ENCODE peak calls at places on chromosomes 3 and 15, in nine cellular contexts. T is IMR-90, U is WTC11, L is fibroblast of pulmonary artery, H is mucosa of descending colon, D is glutamatergic neuron, F is lower leg skin, C is GM12865, N is SK-N-SH. P is an unnamed sample.

GRCh38 chr3:53724566-53724965 is 121.7 kb downstream of the CHDH start:
- DNase-seq in U (no peak), C (no peak), H (no peak), L (no peak), F (no peak), D (no peak), N (no peak), T (no peak), P (no peak)

GRCh38 chr3:114879059-114880031 is 267.7 kb downstream of the ZBTB20 start:
- DNase-seq in U (no peak), N (no peak), H (no peak), T (peak), D (no peak), L (peak), C (peak), F (no peak), P (no peak)

GRCh38 chr3:42736531-42736930 is 33.9 kb upstream of the HHATL start:
- DNase-seq in D (no peak), C (no peak), N (no peak), L (no peak), U (no peak), F (peak), T (no peak), H (no peak), P (no peak)

GRCh38 chr3:33115024-33115768 is 1.4 kb downstream of the CRTAP start:
- DNase-seq in C (peak), N (no peak), H (peak), D (no peak), T (peak), U (no peak), F (peak), L (peak), P (no peak)

GRCh38 chr3:66957357-66957756 is 40.8 kb upstream of the KBTBD8 start:
- DNase-seq in C (no peak), T (no peak), F (no peak), U (no peak), D (no peak), L (no peak), H (no peak), N (no peak), P (no peak)

GRCh38 chr3:134627831-134628230 is 23.0 kb downstream of the KY start:
- DNase-seq in C (no peak), D (no peak), L (peak), T (peak), H (no peak), F (no peak), N (no peak), U (no peak), P (no peak)

GRCh38 chr3:192772495-192772894 is 45.2 kb upstream of the FGF12 start:
- DNase-seq in H (no peak), N (peak), T (peak), C (peak), L (peak), U (peak), F (no peak), D (peak), P (peak)

GRCh38 chr3:58526124-58526957 is 10.6 kb downstream of the ACOX2 start:
- DNase-seq in N (no peak), U (no peak), T (peak), D (no peak), F (peak), H (no peak), C (no peak), L (peak), P (no peak)

GRCh38 chr15:52164631-52165265 is 26.4 kb downstream of the GNB5 start:
- DNase-seq in C (no peak), F (no peak), H (no peak), T (peak), U (no peak), D (no peak), L (no peak), N (no peak), P (no peak)

GRCh38 chr3:72724070-72724469 is 124.2 kb downstream of the SHQ1 start:
- DNase-seq in D (no peak), H (no peak), N (no peak), U (no peak), C (no peak), F (no peak), T (no peak), L (no peak), P (no peak)

GRCh38 chr3:37223084-37223975 is 48.9 kb upstream of the LRRFIP2 start:
- DNase-seq in U (no peak), F (no peak), H (no peak), C (no peak), L (no peak), N (no peak), D (no peak), T (peak), P (no peak)

GRCh38 chr3:4908066-4908768 is 71.0 kb upstream of the BHLHE40 start:
- DNase-seq in C (peak), F (no peak), U (no peak), H (no peak), T (no peak), D (no peak), N (no peak), L (no peak), P (no peak)

GRCh38 chr3:143827425-143827824 is 20.8 kb downstream of the SLC9A9 start:
- DNase-seq in C (no peak), F (no peak), N (no peak), L (no peak), U (no peak), T (no peak), H (no peak), D (no peak), P (no peak)

GRCh38 chr3:46409735-46410489 is 2.9 kb downstream of the CCRL2 start:
- DNase-seq in U (no peak), D (no peak), H (no peak), F (no peak), L (no peak), C (no peak), N (no peak), T (no peak), P (no peak)

GRCh38 chr15:92968926-92969664 is 69.0 kb downstream of the CHD2 start:
- DNase-seq in D (no peak), F (no peak), T (no peak), N (no peak), U (no peak), H (no peak), C (no peak), L (no peak), P (no peak)

GRCh38 chr15:99412626-99413025 is 153.2 kb upstream of the MEF2A start:
- DNase-seq in L (no peak), U (no peak), D (no peak), F (no peak), C (no peak), N (no peak), H (no peak), T (no peak), P (no peak)

GRCh38 chr3:187025656-187026320 is 95.5 kb downstream of the ST6GAL1 start:
- DNase-seq in U (no peak), D (no peak), F (no peak), L (no peak), C (peak), T (no peak), N (peak), H (no peak), P (no peak)

GRCh38 chr3:176479291-176479690 is 718.0 kb downstream of the TBL1XR1 start:
- DNase-seq in U (no peak), C (no peak), L (no peak), D (no peak), T (no peak), H (no peak), N (no peak), F (no peak), P (no peak)

GRCh38 chr15:63605816-63606215 is 8.6 kb downstream of the FBXL22 start:
- DNase-seq in T (no peak), H (no peak), N (no peak), F (no peak), D (no peak), L (no peak), C (peak), U (no peak), P (no peak)

GRCh38 chr3:45779746-45780735 is 16.3 kb downstream of the SLC6A20 start:
- DNase-seq in F (no peak), N (no peak), U (no peak), H (no peak), D (no peak), L (no peak), C (no peak), T (no peak), P (no peak)

GRCh38 chr3:197495999-197496745 is 59.6 kb downstream of the BDH1 start:
- DNase-seq in C (no peak), D (peak), H (peak), U (no peak), N (no peak), T (no peak), F (no peak), L (no peak), P (no peak)

GRCh38 chr3:161323926-161324621 is 47.2 kb downstream of the SPTSSB start:
- DNase-seq in L (no peak), T (no peak), F (no peak), N (no peak), H (no peak), U (no peak), D (no peak), C (no peak), P (no peak)
- TF ChIP-seq CTCF in L (no peak), T (no peak), F (no peak), N (no peak), H (no peak), U (no peak), D (no peak), C (no peak), P (no peak)

DNA sequence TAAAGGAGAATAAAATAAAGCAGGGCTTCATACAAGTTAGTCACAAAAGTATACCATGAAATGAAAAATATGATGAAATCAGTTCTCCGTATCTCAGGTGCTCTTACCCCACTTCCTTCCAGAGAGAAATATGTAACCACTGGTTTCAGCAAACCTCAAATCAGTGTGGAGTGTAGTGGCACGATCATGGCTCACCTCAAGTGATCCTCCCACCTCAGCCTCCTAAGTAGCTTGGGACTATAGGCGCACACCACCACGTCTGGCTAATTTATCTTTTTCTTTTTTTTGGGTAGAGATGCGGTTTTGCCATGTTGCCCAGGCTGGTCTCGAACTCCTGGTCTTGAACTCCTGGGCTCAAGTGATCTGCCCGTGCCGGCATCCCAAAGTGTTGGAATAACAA is 24.2 kb downstream of the DENND4A start:
- DNase-seq in N (no peak), D (no peak), C (no peak), L (no peak), H (no peak), F (no peak), T (no peak), U (no peak), P (no peak)
- TF ChIP-seq CTCF in N (no peak), D (no peak), C (no peak), L (no peak), H (no peak), F (no peak), T (no peak), U (no peak), P (no peak)

GRCh38 chr15:59298255-59298856 is 74.3 kb downstream of the MYO1E start:
- DNase-seq in H (no peak), T (peak), L (no peak), F (no peak), D (no peak), C (peak), N (no peak), U (no peak), P (no peak)
- TF ChIP-seq CTCF in H (no peak), T (no peak), L (no peak), F (no peak), D (no peak), C (no peak), N (no peak), U (no peak), P (no peak)

GRCh38 chr15:45618813-45619212 is 16.0 kb upstream of the SQOR start:
- DNase-seq in C (peak), U (no peak), T (no peak), L (no peak), N (peak), F (no peak), H (no peak), D (peak), P (peak)
- TF ChIP-seq CTCF in C (peak), U (no peak), T (no peak), L (peak), N (no peak), F (no peak), H (no peak), D (no peak), P (no peak)

P was measured in nephron progenitor cell.